ENCODE peak calls at places on chromosome 15, in six cellular contexts. One of them, this sample, is unnamed.

GRCh38 chr15:40995656-40996055 is 42.4 kb downstream of the CHAC1 start:
- ATAC-seq in right cardiac atrium: no peak
- ATAC-seq in activated T-helper 17 cell treated with anti-CD3 and anti-CD28 coated beads, Interleukin-2, amount 50 U/mL, for 72 hours: peak
- ATAC-seq in left cardiac atrium: no peak
- ATAC-seq in GM12878: no peak
- ATAC-seq in heart left ventricle: no peak
- ATAC-seq in this sample: no peak

GRCh38 chr15:47566610-47567009 is 150.7 kb upstream of the SEMA6D start:
- ATAC-seq in right cardiac atrium: no peak
- ATAC-seq in activated T-helper 17 cell treated with anti-CD3 and anti-CD28 coated beads, Interleukin-2, amount 50 U/mL, for 72 hours: no peak
- ATAC-seq in left cardiac atrium: no peak
- ATAC-seq in GM12878: no peak
- ATAC-seq in heart left ventricle: no peak
- ATAC-seq in this sample: no peak

GRCh38 chr15:77021803-77022381 is 27.0 kb downstream of the PSTPIP1 start:
- ATAC-seq in right cardiac atrium: no peak
- ATAC-seq in activated T-helper 17 cell treated with anti-CD3 and anti-CD28 coated beads, Interleukin-2, amount 50 U/mL, for 72 hours: peak
- ATAC-seq in left cardiac atrium: no peak
- ATAC-seq in GM12878: peak
- ATAC-seq in heart left ventricle: no peak
- ATAC-seq in this sample: no peak

GRCh38 chr15:88647362-88648105 is 8.7 kb downstream of the ISG20 start:
- ATAC-seq in right cardiac atrium: no peak
- ATAC-seq in activated T-helper 17 cell treated with anti-CD3 and anti-CD28 coated beads, Interleukin-2, amount 50 U/mL, for 72 hours: no peak
- ATAC-seq in left cardiac atrium: no peak
- ATAC-seq in GM12878: peak
- ATAC-seq in heart left ventricle: no peak
- ATAC-seq in this sample: no peak

GRCh38 chr15:66115568-66116206 is 137.9 kb downstream of the MEGF11 start:
- ATAC-seq in right cardiac atrium: no peak
- ATAC-seq in activated T-helper 17 cell treated with anti-CD3 and anti-CD28 coated beads, Interleukin-2, amount 50 U/mL, for 72 hours: no peak
- ATAC-seq in left cardiac atrium: no peak
- ATAC-seq in GM12878: peak
- ATAC-seq in heart left ventricle: no peak
- ATAC-seq in this sample: no peak

GRCh38 chr15:45448516-45448915 is 70.2 kb upstream of the GATM start:
- ATAC-seq in right cardiac atrium: no peak
- ATAC-seq in activated T-helper 17 cell treated with anti-CD3 and anti-CD28 coated beads, Interleukin-2, amount 50 U/mL, for 72 hours: no peak
- ATAC-seq in left cardiac atrium: no peak
- ATAC-seq in GM12878: no peak
- ATAC-seq in heart left ventricle: no peak
- ATAC-seq in this sample: no peak

GRCh38 chr15:89138999-89139612 is 50.9 kb downstream of the ABHD2 start:
- ATAC-seq in right cardiac atrium: no peak
- ATAC-seq in activated T-helper 17 cell treated with anti-CD3 and anti-CD28 coated beads, Interleukin-2, amount 50 U/mL, for 72 hours: no peak
- ATAC-seq in left cardiac atrium: peak
- ATAC-seq in GM12878: no peak
- ATAC-seq in heart left ventricle: no peak
- ATAC-seq in this sample: no peak

GRCh38 chr15:66661432-66662096 is 40.5 kb upstream of the SMAD6 start:
- ATAC-seq in right cardiac atrium: peak
- ATAC-seq in activated T-helper 17 cell treated with anti-CD3 and anti-CD28 coated beads, Interleukin-2, amount 50 U/mL, for 72 hours: no peak
- ATAC-seq in left cardiac atrium: peak
- ATAC-seq in GM12878: no peak
- ATAC-seq in heart left ventricle: peak
- ATAC-seq in this sample: peak

GRCh38 chr15:69551391-69552056 is 98.9 kb downstream of the RPLP1 start:
- ATAC-seq in right cardiac atrium: no peak
- ATAC-seq in activated T-helper 17 cell treated with anti-CD3 and anti-CD28 coated beads, Interleukin-2, amount 50 U/mL, for 72 hours: no peak
- ATAC-seq in left cardiac atrium: no peak
- ATAC-seq in GM12878: no peak
- ATAC-seq in heart left ventricle: no peak
- ATAC-seq in this sample: no peak

GRCh38 chr15:72227192-72227586 is 3.8 kb downstream of the PKM start:
- ATAC-seq in right cardiac atrium: no peak
- ATAC-seq in activated T-helper 17 cell treated with anti-CD3 and anti-CD28 coated beads, Interleukin-2, amount 50 U/mL, for 72 hours: peak
- ATAC-seq in left cardiac atrium: no peak
- ATAC-seq in GM12878: peak
- ATAC-seq in heart left ventricle: no peak
- ATAC-seq in this sample: no peak

GRCh38 chr15:74653426-74654082 is 37.9 kb downstream of the CLK3 start:
- ATAC-seq in right cardiac atrium: peak
- ATAC-seq in activated T-helper 17 cell treated with anti-CD3 and anti-CD28 coated beads, Interleukin-2, amount 50 U/mL, for 72 hours: no peak
- ATAC-seq in left cardiac atrium: peak
- ATAC-seq in GM12878: peak
- ATAC-seq in heart left ventricle: peak
- ATAC-seq in this sample: peak

GRCh38 chr15:39685999-39686613 is 96.5 kb downstream of the FSIP1 start:
- ATAC-seq in right cardiac atrium: peak
- ATAC-seq in activated T-helper 17 cell treated with anti-CD3 and anti-CD28 coated beads, Interleukin-2, amount 50 U/mL, for 72 hours: peak
- ATAC-seq in left cardiac atrium: peak
- ATAC-seq in GM12878: peak
- ATAC-seq in heart left ventricle: peak
- ATAC-seq in this sample: peak

GRCh38 chr15:59537384-59537783 is 74.2 kb upstream of the GCNT3 start:
- ATAC-seq in right cardiac atrium: no peak
- ATAC-seq in activated T-helper 17 cell treated with anti-CD3 and anti-CD28 coated beads, Interleukin-2, amount 50 U/mL, for 72 hours: no peak
- ATAC-seq in left cardiac atrium: no peak
- ATAC-seq in GM12878: peak
- ATAC-seq in heart left ventricle: no peak
- ATAC-seq in this sample: no peak

GRCh38 chr15:64651573-64652260 is 123.7 kb downstream of the RBPMS2 start:
- ATAC-seq in right cardiac atrium: no peak
- ATAC-seq in activated T-helper 17 cell treated with anti-CD3 and anti-CD28 coated beads, Interleukin-2, amount 50 U/mL, for 72 hours: peak
- ATAC-seq in left cardiac atrium: peak
- ATAC-seq in GM12878: peak
- ATAC-seq in heart left ventricle: no peak
- ATAC-seq in this sample: no peak

GRCh38 chr15:66855039-66855438 is 153.0 kb downstream of the SMAD6 start:
- ATAC-seq in right cardiac atrium: no peak
- ATAC-seq in activated T-helper 17 cell treated with anti-CD3 and anti-CD28 coated beads, Interleukin-2, amount 50 U/mL, for 72 hours: no peak
- ATAC-seq in left cardiac atrium: no peak
- ATAC-seq in GM12878: no peak
- ATAC-seq in heart left ventricle: no peak
- ATAC-seq in this sample: no peak

GRCh38 chr15:51198701-51199253 is 104.1 kb upstream of the TNFAIP8L3 start:
- ATAC-seq in right cardiac atrium: no peak
- ATAC-seq in activated T-helper 17 cell treated with anti-CD3 and anti-CD28 coated beads, Interleukin-2, amount 50 U/mL, for 72 hours: no peak
- ATAC-seq in left cardiac atrium: no peak
- ATAC-seq in GM12878: no peak
- ATAC-seq in heart left ventricle: peak
- ATAC-seq in this sample: no peak

GRCh38 chr15:33737687-33738606 is 230.3 kb upstream of the CHRM5 start:
- ATAC-seq in right cardiac atrium: peak
- ATAC-seq in activated T-helper 17 cell treated with anti-CD3 and anti-CD28 coated beads, Interleukin-2, amount 50 U/mL, for 72 hours: no peak
- ATAC-seq in left cardiac atrium: peak
- ATAC-seq in GM12878: peak
- ATAC-seq in heart left ventricle: peak
- ATAC-seq in this sample: no peak

GRCh38 chr15:96285306-96285705 is 45.2 kb upstream of the NR2F2 start:
- ATAC-seq in right cardiac atrium: peak
- ATAC-seq in activated T-helper 17 cell treated with anti-CD3 and anti-CD28 coated beads, Interleukin-2, amount 50 U/mL, for 72 hours: no peak
- ATAC-seq in left cardiac atrium: peak
- ATAC-seq in GM12878: no peak
- ATAC-seq in heart left ventricle: peak
- ATAC-seq in this sample: no peak

GRCh38 chr15:63040954-63041353 is 1.6 kb upstream of the TPM1 start:
- ATAC-seq in right cardiac atrium: no peak
- ATAC-seq in activated T-helper 17 cell treated with anti-CD3 and anti-CD28 coated beads, Interleukin-2, amount 50 U/mL, for 72 hours: no peak
- ATAC-seq in left cardiac atrium: no peak
- ATAC-seq in GM12878: no peak
- ATAC-seq in heart left ventricle: peak
- ATAC-seq in this sample: no peak

GRCh38 chr15:101528108-101528916 is 38.8 kb upstream of the PCSK6 start:
- ATAC-seq in right cardiac atrium: peak
- ATAC-seq in activated T-helper 17 cell treated with anti-CD3 and anti-CD28 coated beads, Interleukin-2, amount 50 U/mL, for 72 hours: no peak
- ATAC-seq in left cardiac atrium: peak
- ATAC-seq in GM12878: peak
- ATAC-seq in heart left ventricle: peak
- ATAC-seq in this sample: peak

GRCh38 chr15:91383532-91383931 is 283.5 kb downstream of the SV2B start:
- ATAC-seq in right cardiac atrium: no peak
- ATAC-seq in activated T-helper 17 cell treated with anti-CD3 and anti-CD28 coated beads, Interleukin-2, amount 50 U/mL, for 72 hours: no peak
- ATAC-seq in left cardiac atrium: no peak
- ATAC-seq in GM12878: no peak
- ATAC-seq in heart left ventricle: no peak
- ATAC-seq in this sample: no peak

GRCh38 chr15:60605879-60606304 is 127.0 kb upstream of the ICE2 start:
- ATAC-seq in right cardiac atrium: peak
- ATAC-seq in activated T-helper 17 cell treated with anti-CD3 and anti-CD28 coated beads, Interleukin-2, amount 50 U/mL, for 72 hours: no peak
- ATAC-seq in left cardiac atrium: peak
- ATAC-seq in GM12878: no peak
- ATAC-seq in heart left ventricle: peak
- ATAC-seq in this sample: no peak

GRCh38 chr15:83365370-83365938 is 81.0 kb upstream of the BNC1 start:
- ATAC-seq in right cardiac atrium: peak
- ATAC-seq in activated T-helper 17 cell treated with anti-CD3 and anti-CD28 coated beads, Interleukin-2, amount 50 U/mL, for 72 hours: no peak
- ATAC-seq in left cardiac atrium: peak
- ATAC-seq in GM12878: no peak
- ATAC-seq in heart left ventricle: peak
- ATAC-seq in this sample: peak

GRCh38 chr15:65551183-65551582 is 20.9 kb downstream of the HACD3 start:
- ATAC-seq in right cardiac atrium: no peak
- ATAC-seq in activated T-helper 17 cell treated with anti-CD3 and anti-CD28 coated beads, Interleukin-2, amount 50 U/mL, for 72 hours: no peak
- ATAC-seq in left cardiac atrium: no peak
- ATAC-seq in GM12878: no peak
- ATAC-seq in heart left ventricle: no peak
- ATAC-seq in this sample: no peak